ENCODE peak calls at places on chromosome 15, in eight cellular contexts. W is sigmoid colon, X is HepG2, O is suprapubic skin, V is stomach, C is esophagus muscularis mucosa, U is SK-N-SH, L is A549. K is an unnamed sample.

GRCh38 chr15:96381463-96381862 is 51.0 kb downstream of the NR2F2 start:
- DNase-seq in C (no peak), O (no peak), L (no peak), X (no peak), V (peak), W (no peak), U (no peak), K (no peak)

GRCh38 chr15:58361291-58361759 is 70.5 kb upstream of the LIPC start:
- DNase-seq in V (no peak), C (peak), X (no peak), W (no peak), U (no peak), L (no peak), O (no peak), K (peak)

GRCh38 chr15:82176528-82176927 is 86.0 kb downstream of the EFL1 start:
- DNase-seq in C (no peak), U (no peak), X (no peak), W (no peak), V (no peak), O (no peak), L (no peak), K (no peak)

GRCh38 chr15:62809106-62809967 is 233.2 kb upstream of the TPM1 start:
- DNase-seq in W (no peak), O (no peak), X (peak), L (no peak), U (peak), V (no peak), C (no peak), K (no peak)

GRCh38 chr15:70008697-70009285 is 88.9 kb downstream of the TLE3 start:
- DNase-seq in U (no peak), V (no peak), X (no peak), C (no peak), L (no peak), O (no peak), W (no peak), K (no peak)

GRCh38 chr15:25545889-25546288 is 107.1 kb upstream of the UBE3A start:
- DNase-seq in V (no peak), U (no peak), C (no peak), X (no peak), W (no peak), L (no peak), O (no peak), K (no peak)

GRCh38 chr15:45425135-45425534 is 46.8 kb upstream of the GATM start:
- DNase-seq in O (no peak), X (no peak), C (peak), U (no peak), L (no peak), W (no peak), V (no peak), K (no peak)

GRCh38 chr15:79779739-79780138 is 117.1 kb downstream of the MTHFS start:
- DNase-seq in C (no peak), V (no peak), U (no peak), O (no peak), X (no peak), L (no peak), W (no peak), K (no peak)

GRCh38 chr15:23447107-23447500 is at the start of gene GOLGA6L2:
- DNase-seq in U (no peak), L (no peak), V (no peak), X (no peak), C (no peak), W (no peak), O (no peak), K (no peak)

GRCh38 chr15:55823191-55823670 is 80.3 kb upstream of the PRTG start:
- DNase-seq in W (no peak), C (no peak), X (no peak), V (no peak), O (no peak), L (no peak), U (no peak), K (peak)

GRCh38 chr15:57061281-57061680 is 142.8 kb downstream of the TCF12 start:
- DNase-seq in U (no peak), X (no peak), O (no peak), L (no peak), V (no peak), W (no peak), C (no peak), K (no peak)

GRCh38 chr15:50916395-50916794 is 7.9 kb downstream of the AP4E1 start:
- DNase-seq in V (no peak), U (no peak), C (no peak), W (no peak), X (no peak), O (no peak), L (no peak), K (no peak)

GRCh38 chr15:50224606-50225005 is 40.9 kb downstream of the HDC start:
- DNase-seq in O (no peak), C (peak), U (no peak), L (no peak), V (no peak), X (no peak), W (no peak), K (no peak)

GRCh38 chr15:77784361-77785292 is 151.9 kb upstream of the LINGO1 start:
- DNase-seq in C (no peak), O (no peak), U (peak), L (peak), W (no peak), V (no peak), X (peak), K (no peak)

GRCh38 chr15:79990280-79990996 is 19.4 kb upstream of the BCL2A1 start:
- DNase-seq in V (no peak), U (no peak), C (no peak), O (no peak), X (no peak), W (no peak), L (no peak), K (no peak)

GRCh38 chr15:78438595-78439285 is 724 bp downstream of the IREB2 start:
- DNase-seq in U (peak), W (no peak), C (no peak), O (no peak), V (no peak), X (peak), L (peak), K (no peak)

GRCh38 chr15:78399081-78399480 is 38.9 kb upstream of the IREB2 start:
- DNase-seq in C (no peak), V (no peak), O (no peak), L (no peak), W (no peak), U (no peak), X (no peak), K (no peak)

GRCh38 chr15:70265466-70265978 is 167.8 kb upstream of the TLE3 start:
- DNase-seq in X (no peak), O (no peak), V (no peak), L (no peak), W (no peak), C (no peak), U (no peak), K (no peak)

GRCh38 chr15:77030928-77031375 is 36.0 kb downstream of the PSTPIP1 start:
- DNase-seq in C (no peak), U (peak), W (peak), L (no peak), V (peak), O (no peak), X (no peak), K (peak)

GRCh38 chr15:35626984-35627383 is 81.0 kb upstream of the DPH6 start:
- DNase-seq in L (no peak), O (no peak), W (no peak), X (no peak), V (no peak), C (no peak), U (no peak), K (no peak)

GRCh38 chr15:100597862-100598261 is 4.1 kb downstream of the LINS1 start:
- DNase-seq in X (no peak), O (no peak), V (no peak), W (no peak), L (no peak), C (no peak), U (no peak), K (no peak)

GRCh38 chr15:58771621-58772235 is 626 bp downstream of the MINDY2 start:
- DNase-seq in V (peak), U (no peak), O (no peak), W (peak), C (peak), X (no peak), L (peak), K (peak)

GRCh38 chr15:31128477-31128876 is 27.0 kb upstream of the TRPM1 start:
- DNase-seq in C (no peak), L (no peak), V (no peak), X (no peak), W (no peak), O (no peak), U (no peak), K (no peak)

GRCh38 chr15:39194431-39194830 is 386.4 kb upstream of the THBS1 start:
- DNase-seq in C (no peak), W (no peak), U (no peak), L (no peak), V (no peak), X (no peak), O (no peak), K (no peak)

GRCh38 chr15:42619641-42620371 is 44.4 kb downstream of the STARD9 start:
- DNase-seq in V (no peak), L (no peak), U (no peak), W (no peak), X (no peak), O (no peak), C (no peak), K (no peak)

GRCh38 chr15:25860885-25861866 is 2.0 kb downstream of the ATP10A start:
- DNase-seq in W (no peak), C (no peak), O (no peak), X (no peak), V (no peak), U (no peak), L (no peak), K (no peak)

GRCh38 chr15:33086500-33087141 is 107.9 kb downstream of the FMN1 start:
- DNase-seq in W (no peak), L (peak), U (peak), X (peak), V (no peak), C (no peak), O (no peak), K (no peak)

GRCh38 chr15:33114484-33114767 is 80.1 kb downstream of the FMN1 start:
- DNase-seq in X (no peak), L (no peak), U (no peak), W (no peak), O (no peak), V (no peak), C (no peak), K (no peak)

GRCh38 chr15:43895586-43895985 is 68.8 kb downstream of the WDR76 start:
- DNase-seq in W (no peak), O (no peak), U (no peak), L (no peak), V (no peak), C (no peak), X (no peak), K (no peak)

GRCh38 chr15:27059610-27060202 is 88.7 kb downstream of the GABRG3 start:
- DNase-seq in X (peak), O (no peak), L (peak), W (no peak), U (peak), C (no peak), V (no peak), K (no peak)

GRCh38 chr15:43270676-43271306 is 4.1 kb upstream of the TGM5 start:
- DNase-seq in X (no peak), V (no peak), O (no peak), U (no peak), C (no peak), W (no peak), L (no peak), K (no peak)

GRCh38 chr15:93089855-93090305 is 869 bp upstream of the RGMA start:
- DNase-seq in O (no peak), C (no peak), W (peak), U (no peak), X (no peak), L (no peak), V (no peak), K (no peak)

GRCh38 chr15:78044407-78045155 is 32.9 kb downstream of the TBC1D2B start:
- DNase-seq in W (no peak), O (no peak), V (no peak), U (no peak), L (no peak), C (no peak), X (no peak), K (no peak)

GRCh38 chr15:77831989-77832388 is 199.3 kb upstream of the LINGO1 start:
- DNase-seq in W (peak), O (no peak), X (no peak), L (no peak), V (no peak), U (no peak), C (no peak), K (no peak)

GRCh38 chr15:27561816-27562215 is 537.3 kb downstream of the OCA2 start:
- DNase-seq in C (no peak), L (no peak), W (no peak), V (no peak), X (no peak), O (no peak), U (no peak), K (no peak)

GRCh38 chr15:31262901-31263671 is 63.5 kb upstream of the KLF13 start:
- DNase-seq in U (no peak), C (no peak), O (peak), X (no peak), W (peak), V (peak), L (no peak), K (no peak)

GRCh38 chr15:62802612-62803011 is 239.9 kb upstream of the TPM1 start:
- DNase-seq in X (no peak), O (no peak), W (no peak), V (no peak), U (no peak), L (no peak), C (no peak), K (no peak)

DNA sequence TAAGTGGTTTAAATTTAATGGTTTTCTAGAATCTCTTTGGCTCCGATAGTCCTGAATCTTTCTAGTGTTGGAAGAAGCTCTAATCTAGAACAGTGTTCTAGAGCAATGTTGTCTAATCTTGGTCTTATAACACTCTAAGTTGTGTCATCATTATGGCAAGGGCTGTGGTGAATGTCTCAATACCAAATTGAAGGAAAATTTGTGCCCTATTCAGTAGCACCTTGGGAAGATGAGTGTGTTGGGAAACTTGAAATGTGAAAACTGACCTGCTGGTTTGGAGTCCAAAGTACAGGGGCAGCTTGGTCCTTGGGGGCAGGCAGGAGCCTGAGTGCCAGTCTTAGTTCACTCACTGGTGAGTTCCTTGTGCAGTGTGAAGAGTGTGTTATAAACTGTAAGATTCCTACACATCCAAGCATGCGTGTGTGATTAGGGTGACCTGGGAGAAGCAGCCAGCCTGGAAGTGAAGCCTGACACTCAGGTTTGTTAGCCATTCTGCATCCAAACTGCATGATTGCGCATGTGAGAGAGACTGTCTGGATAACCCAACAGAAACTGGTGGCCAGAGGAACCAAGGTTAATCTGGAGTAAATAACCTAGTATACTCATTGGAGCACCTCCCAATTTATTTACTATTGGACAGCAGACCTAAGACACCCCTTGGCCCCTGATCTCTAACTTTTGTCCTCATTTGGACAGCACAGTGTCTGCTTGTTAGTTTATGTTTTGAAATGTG is 14.6 kb downstream of the ZNF592 start:
- DNase-seq in W (no peak), O (no peak), L (no peak), C (no peak), U (no peak), V (no peak), X (no peak), K (no peak)
- H3K27ac ChIP-seq in W (no peak), O (no peak), L (no peak), C (no peak), U (no peak), V (peak), X (no peak), K (no peak)

DNA sequence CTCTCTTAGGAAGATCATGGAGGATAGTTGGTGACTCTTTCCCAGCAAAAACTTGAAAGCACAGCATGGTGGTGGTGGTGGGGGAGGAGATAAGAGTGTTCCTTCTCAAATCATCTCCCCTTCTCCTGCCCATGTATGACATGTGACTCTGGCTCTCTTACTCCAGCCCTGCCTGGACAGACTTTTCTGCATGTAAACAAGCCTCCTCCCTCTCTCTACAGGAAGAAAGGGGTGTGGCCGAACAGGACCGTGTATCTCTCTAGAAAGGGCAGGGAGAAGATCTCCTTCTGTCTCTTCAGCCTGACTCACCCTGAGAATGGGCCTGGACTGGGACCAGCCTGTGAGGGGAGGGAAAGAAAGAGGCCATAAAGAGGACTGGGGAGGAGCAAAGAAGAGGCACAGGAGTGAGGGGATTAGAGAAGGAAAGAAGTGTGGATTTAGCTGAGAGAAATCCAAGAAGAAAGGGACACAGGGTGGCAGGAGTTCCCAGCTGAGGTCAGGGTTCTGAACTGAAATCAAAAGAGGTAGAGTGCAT is 1.5 kb downstream of the CELF6 start:
- DNase-seq in V (no peak), L (no peak), C (peak), X (no peak), W (peak), O (no peak), U (no peak), K (no peak)
- TF ChIP-seq EP300 in V (no peak), L (no peak), C (no peak), X (no peak), W (no peak), O (no peak), U (no peak), K (no peak)

DNA sequence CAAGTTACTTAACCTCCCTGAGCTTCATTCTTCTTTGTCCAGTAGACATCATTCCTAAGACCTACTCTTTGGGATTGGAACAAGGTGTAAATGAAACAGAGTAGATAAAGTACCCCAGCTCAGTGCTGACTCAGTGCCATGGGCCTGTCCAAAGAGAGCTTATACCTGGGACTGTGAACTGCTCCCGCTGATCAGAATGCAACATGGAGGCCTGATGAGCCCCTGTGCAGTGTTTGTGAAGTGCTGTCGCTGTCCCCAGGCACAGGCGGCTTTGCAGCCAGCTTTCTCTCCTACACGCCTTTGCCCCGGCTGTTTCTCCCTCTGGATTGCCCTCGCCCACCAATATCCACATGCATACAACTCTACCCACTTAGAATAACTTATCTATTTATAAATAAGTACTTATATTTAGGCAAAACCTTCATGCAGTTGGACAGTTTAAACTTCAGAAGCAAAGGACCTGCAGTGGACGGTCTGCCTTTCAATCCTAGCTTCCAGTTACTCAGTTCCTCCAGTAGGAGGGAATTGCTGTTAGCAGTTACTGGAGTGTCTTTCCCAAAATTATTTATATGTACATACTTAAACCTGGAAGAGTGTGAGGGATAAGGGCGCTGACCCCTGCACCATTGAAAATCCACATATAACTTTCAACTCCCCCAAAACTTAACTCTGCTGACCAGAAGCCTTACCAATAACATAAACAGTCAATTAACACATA is 80.0 kb downstream of the CORO2B start:
- DNase-seq in C (no peak), X (no peak), O (no peak), V (no peak), W (peak), U (no peak), L (no peak), K (no peak)
- TF ChIP-seq CTCF in C (no peak), X (no peak), O (no peak), V (no peak), W (no peak), U (peak), L (no peak), K (no peak)

GRCh38 chr15:99122831-99123705 is 18.2 kb downstream of the SYNM start:
- DNase-seq in X (no peak), O (no peak), L (no peak), V (no peak), W (peak), C (no peak), U (no peak), K (no peak)

GRCh38 chr15:99123706-99124451 is 19.0 kb downstream of the SYNM start:
- DNase-seq in V (peak), O (peak), X (peak), C (no peak), U (peak), L (peak), W (peak), K (peak)

GRCh38 chr15:99126195-99126594 is 21.3 kb downstream of the SYNM start:
- DNase-seq in C (no peak), W (peak), V (no peak), O (no peak), X (no peak), U (no peak), L (no peak), K (no peak)

GRCh38 chr15:99125061-99125990 is 20.4 kb downstream of the SYNM start:
- DNase-seq in U (no peak), X (no peak), L (no peak), W (peak), O (no peak), C (no peak), V (no peak), K (no peak)

GRCh38 chr15:99124641-99125040 is 19.8 kb downstream of the SYNM start:
- DNase-seq in C (no peak), U (no peak), X (no peak), O (no peak), V (no peak), L (no peak), W (peak), K (no peak)
- H3K27ac ChIP-seq in C (peak), U (peak), X (no peak), O (peak), V (peak), L (peak), W (peak), K (peak)

GRCh38 chr15:74843891-74844299 is 939 bp upstream of the ULK3 start:
- DNase-seq in U (peak), O (no peak), X (no peak), V (no peak), C (no peak), W (no peak), L (no peak), K (no peak)
- TF ChIP-seq EP300 in U (no peak), O (no peak), X (no peak), V (no peak), C (no peak), W (no peak), L (no peak), K (no peak)